ENCODE peak calls at places on chromosomes 16 and 17, in five cellular contexts. One of them, this sample, is unnamed.
A peak's percentile ranks its signal among the peaks of the same experiment; 100 is the strongest.

GRCh38 chr17:3678095-3678820 is 9.6 kb downstream of the EMC6 start:
- DNase-seq in HCT116: no peak
- DNase-seq in H1: peak; percentile 79
- DNase-seq in K562: no peak
- DNase-seq in HepG2: peak; percentile 49
- DNase-seq in this sample: no peak

GRCh38 chr17:15262291-15263205 is 2.6 kb downstream of the PMP22 start:
- DNase-seq in HCT116: peak; percentile 87
- DNase-seq in H1: peak; percentile 75
- DNase-seq in K562: peak; percentile 80
- DNase-seq in HepG2: no peak
- DNase-seq in this sample: no peak

GRCh38 chr17:27552467-27552779 is 78.6 kb upstream of the LGALS9 start:
- DNase-seq in HCT116: peak; percentile 56
- DNase-seq in H1: no peak
- DNase-seq in K562: peak; percentile 39
- DNase-seq in HepG2: peak; percentile 45
- DNase-seq in this sample: no peak

GRCh38 chr17:39867084-39867890 is 715 bp upstream of the ZPBP2 start:
- DNase-seq in HCT116: no peak
- DNase-seq in H1: no peak
- DNase-seq in K562: no peak
- DNase-seq in HepG2: no peak
- DNase-seq in this sample: peak; percentile 96

GRCh38 chr17:16506188-16506587 is 14.2 kb upstream of the LRRC75A start:
- DNase-seq in HCT116: no peak
- DNase-seq in H1: no peak
- DNase-seq in K562: no peak
- DNase-seq in HepG2: no peak
- DNase-seq in this sample: no peak

GRCh38 chr17:60134396-60135159 is 15.2 kb upstream of the CA4 start:
- DNase-seq in HCT116: no peak
- DNase-seq in H1: peak; percentile 17
- DNase-seq in K562: peak; percentile 70
- DNase-seq in HepG2: no peak
- DNase-seq in this sample: no peak

GRCh38 chr17:8126306-8127066 is 2.6 kb upstream of the HES7 start:
- DNase-seq in HCT116: no peak
- DNase-seq in H1: peak; percentile 78
- DNase-seq in K562: peak; percentile 71
- DNase-seq in HepG2: no peak
- DNase-seq in this sample: no peak

GRCh38 chr17:36935681-36936454 is 1.4 kb upstream of the LHX1 start:
- DNase-seq in HCT116: no peak
- DNase-seq in H1: peak; percentile 83
- DNase-seq in K562: peak; percentile 43
- DNase-seq in HepG2: no peak
- DNase-seq in this sample: no peak

GRCh38 chr16:21953541-21953902 is 361 bp downstream of the UQCRC2 start:
- DNase-seq in HCT116: no peak
- DNase-seq in H1: no peak
- DNase-seq in K562: no peak
- DNase-seq in HepG2: no peak
- DNase-seq in this sample: no peak

GRCh38 chr17:64020068-64020766 is at the start of gene ICAM2:
- DNase-seq in HCT116: no peak
- DNase-seq in H1: no peak
- DNase-seq in K562: no peak
- DNase-seq in HepG2: no peak
- DNase-seq in this sample: peak; percentile 90

GRCh38 chr17:27733771-27734170 is 66.6 kb downstream of the NOS2 start:
- DNase-seq in HCT116: no peak
- DNase-seq in H1: no peak
- DNase-seq in K562: no peak
- DNase-seq in HepG2: no peak
- DNase-seq in this sample: no peak

GRCh38 chr17:49739662-49740271 is 24.2 kb downstream of the FAM117A start:
- DNase-seq in HCT116: no peak
- DNase-seq in H1: no peak
- DNase-seq in K562: peak; percentile 96
- DNase-seq in HepG2: peak; percentile 36
- DNase-seq in this sample: no peak

GRCh38 chr16:6335072-6335471 is 997.6 kb upstream of the RBFOX1 start:
- DNase-seq in HCT116: no peak
- DNase-seq in H1: peak; percentile 83
- DNase-seq in K562: peak; percentile 57
- DNase-seq in HepG2: no peak
- DNase-seq in this sample: no peak

GRCh38 chr17:59804910-59805381 is 87.8 kb downstream of the TUBD1 start:
- DNase-seq in HCT116: no peak
- DNase-seq in H1: no peak
- DNase-seq in K562: no peak
- DNase-seq in HepG2: no peak
- DNase-seq in this sample: no peak

GRCh38 chr17:21042434-21043295 is at the start of gene USP22:
- DNase-seq in HCT116: no peak
- DNase-seq in H1: peak; percentile 83
- DNase-seq in K562: no peak
- DNase-seq in HepG2: no peak
- DNase-seq in this sample: no peak

GRCh38 chr16:88636488-88637265 is 1.7 kb upstream of the IL17C start:
- DNase-seq in HCT116: no peak
- DNase-seq in H1: no peak
- DNase-seq in K562: no peak
- DNase-seq in HepG2: no peak
- DNase-seq in this sample: no peak

GRCh38 chr16:88640039-88640495 is 1.7 kb downstream of the IL17C start:
- DNase-seq in HCT116: no peak
- DNase-seq in H1: no peak
- DNase-seq in K562: no peak
- DNase-seq in HepG2: no peak
- DNase-seq in this sample: no peak

GRCh38 chr16:88639231-88640038 is 1.1 kb downstream of the IL17C start:
- DNase-seq in HCT116: no peak
- DNase-seq in H1: peak; percentile 93
- DNase-seq in K562: peak; percentile 69
- DNase-seq in HepG2: no peak
- DNase-seq in this sample: no peak

GRCh38 chr16:88637797-88638196 is 575 bp upstream of the IL17C start:
- DNase-seq in HCT116: no peak
- DNase-seq in H1: no peak
- DNase-seq in K562: no peak
- DNase-seq in HepG2: no peak
- DNase-seq in this sample: no peak

GRCh38 chr16:88638323-88639230 is at the start of gene IL17C:
- DNase-seq in HCT116: no peak
- DNase-seq in H1: peak; percentile 68
- DNase-seq in K562: peak; percentile 59
- DNase-seq in HepG2: no peak
- DNase-seq in this sample: no peak
- TF ChIP-seq EZH2 in HCT116: no peak
- TF ChIP-seq EZH2 in H1: no peak
- TF ChIP-seq EZH2 in K562: no peak
- TF ChIP-seq EZH2 in HepG2: no peak
- TF ChIP-seq EZH2 in this sample: no peak

DNA sequence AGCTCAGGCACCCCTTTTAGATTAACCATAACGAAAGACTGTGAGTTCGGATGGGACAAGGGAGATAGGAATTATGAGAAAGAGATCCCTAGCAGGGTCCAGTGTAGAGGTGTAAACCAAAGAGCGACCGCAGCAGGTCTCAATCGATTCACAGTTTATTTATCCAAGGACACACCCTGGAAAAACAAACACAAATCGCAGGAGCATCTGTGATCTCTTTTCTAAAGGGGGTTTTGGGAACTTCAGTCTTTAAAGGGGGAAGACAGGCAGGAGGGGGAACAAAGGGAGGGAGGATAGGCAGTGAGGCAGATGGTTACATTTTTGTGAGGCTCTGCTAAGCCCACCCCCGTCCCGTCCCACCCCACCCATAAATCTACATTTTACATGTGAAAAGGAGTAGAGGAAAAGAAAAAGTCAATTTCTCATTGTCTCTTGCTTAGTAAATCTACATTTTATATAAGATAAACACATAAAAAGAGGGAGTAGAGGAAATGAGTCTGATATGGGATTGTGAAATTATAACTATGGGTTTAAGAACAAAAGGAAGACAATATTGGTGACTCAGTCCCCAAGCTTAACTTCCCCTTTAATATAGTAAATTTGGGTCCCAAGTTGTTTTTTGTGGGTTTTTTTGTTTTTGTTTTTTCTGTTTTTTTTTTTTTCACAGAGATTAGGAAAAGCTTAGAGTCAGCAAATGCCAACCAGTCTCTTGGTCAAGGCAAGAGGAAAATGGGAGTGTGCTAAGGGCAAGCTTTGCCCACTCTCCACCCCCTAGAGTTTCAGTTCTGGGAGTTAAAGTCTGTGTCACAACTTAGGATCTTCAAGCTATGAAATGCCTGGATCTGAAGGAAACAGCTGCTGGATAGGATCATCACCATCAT is 161.0 kb upstream of the CDH5 start:
- DNase-seq in HCT116: no peak
- DNase-seq in H1: peak; percentile 35
- DNase-seq in K562: no peak
- DNase-seq in HepG2: no peak
- DNase-seq in this sample: no peak
- TF ChIP-seq SIN3A in HCT116: no peak
- TF ChIP-seq SIN3A in H1: no peak
- TF ChIP-seq SIN3A in K562: no peak
- TF ChIP-seq SIN3A in HepG2: no peak
- TF ChIP-seq SIN3A in this sample: no peak

GRCh38 chr17:48610282-48611211 is at the start of gene HOXB7:
- DNase-seq in HCT116: no peak
- DNase-seq in H1: no peak
- DNase-seq in K562: peak; percentile 76
- DNase-seq in HepG2: no peak
- DNase-seq in this sample: no peak
- TF ChIP-seq EZH2 in HCT116: no peak
- TF ChIP-seq EZH2 in H1: peak; percentile 99
- TF ChIP-seq EZH2 in K562: no peak
- TF ChIP-seq EZH2 in HepG2: peak; percentile 99
- TF ChIP-seq EZH2 in this sample: no peak

DNA sequence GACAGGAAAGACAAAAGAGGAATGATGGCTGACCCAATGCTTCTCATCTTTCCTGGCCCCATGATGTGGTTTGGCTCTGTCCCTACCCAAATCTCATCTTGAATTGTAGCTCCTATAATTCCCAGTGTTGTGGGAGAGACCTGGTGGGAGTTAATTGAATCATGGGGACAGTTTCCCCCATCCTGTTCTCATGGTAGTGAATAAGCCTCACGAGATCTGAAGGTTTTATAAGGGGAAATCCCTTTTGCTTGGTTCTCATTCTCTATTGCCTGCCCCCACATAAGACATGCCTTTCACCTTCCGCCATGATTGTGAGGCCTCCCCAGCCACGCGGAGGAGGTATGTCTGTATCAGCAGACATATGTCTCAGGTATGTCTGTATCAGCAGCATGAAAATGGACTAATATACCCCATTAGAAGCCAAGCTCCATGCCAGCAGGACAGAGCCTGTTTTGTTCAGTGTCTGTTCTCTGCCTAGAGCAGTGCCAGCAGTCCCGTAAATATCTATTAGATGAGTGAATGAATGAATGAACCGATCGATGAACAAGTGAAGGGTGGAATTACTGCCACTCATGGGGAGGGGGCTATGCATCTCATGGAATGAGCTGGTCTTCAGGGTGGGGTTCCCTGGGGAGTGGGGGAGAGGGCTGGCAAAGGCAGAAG is 304.4 kb downstream of the SOX9 start:
- DNase-seq in HCT116: no peak
- DNase-seq in H1: no peak
- DNase-seq in K562: no peak
- DNase-seq in HepG2: no peak
- DNase-seq in this sample: no peak
- TF ChIP-seq SIN3A in HCT116: no peak
- TF ChIP-seq SIN3A in H1: no peak
- TF ChIP-seq SIN3A in K562: no peak
- TF ChIP-seq SIN3A in HepG2: no peak
- TF ChIP-seq SIN3A in this sample: no peak

DNA sequence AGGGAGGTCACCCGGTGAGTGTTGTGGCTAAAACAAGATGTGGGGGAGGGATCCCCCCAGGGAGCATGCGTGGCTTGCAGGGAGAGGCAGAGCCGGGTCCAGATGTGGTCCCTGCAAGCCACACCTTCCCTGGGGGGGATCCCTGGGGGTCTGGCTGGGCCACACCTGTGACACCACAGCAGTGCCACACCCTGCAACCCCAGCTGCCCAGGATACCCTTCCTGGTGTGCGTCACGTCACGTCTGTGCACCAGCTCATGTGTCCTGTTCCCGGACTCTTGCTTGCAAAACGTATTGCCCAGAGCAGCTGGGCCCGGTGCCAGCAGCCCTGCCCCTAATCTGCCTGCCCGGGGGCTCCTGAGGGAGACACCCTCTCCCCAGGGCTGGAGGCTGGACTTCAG is 26.0 kb upstream of the ACSF3 start:
- DNase-seq in HCT116: no peak
- DNase-seq in H1: no peak
- DNase-seq in K562: no peak
- DNase-seq in HepG2: no peak
- DNase-seq in this sample: no peak
- TF ChIP-seq EZH2 in HCT116: no peak
- TF ChIP-seq EZH2 in H1: no peak
- TF ChIP-seq EZH2 in K562: no peak
- TF ChIP-seq EZH2 in HepG2: no peak
- TF ChIP-seq EZH2 in this sample: no peak

GRCh38 chr16:80347900-80348299 is 192.9 kb upstream of the DYNLRB2 start:
- DNase-seq in HCT116: no peak
- DNase-seq in H1: peak; percentile 14
- DNase-seq in K562: no peak
- DNase-seq in HepG2: no peak
- DNase-seq in this sample: no peak

GRCh38 chr16:80346160-80346632 is 194.6 kb upstream of the DYNLRB2 start:
- DNase-seq in HCT116: no peak
- DNase-seq in H1: no peak
- DNase-seq in K562: no peak
- DNase-seq in HepG2: no peak
- DNase-seq in this sample: peak; percentile 60

GRCh38 chr16:80341242-80341641 is 199.6 kb upstream of the DYNLRB2 start:
- DNase-seq in HCT116: no peak
- DNase-seq in H1: peak; percentile 35
- DNase-seq in K562: no peak
- DNase-seq in HepG2: peak; percentile 12
- DNase-seq in this sample: no peak

GRCh38 chr16:80347002-80347401 is 193.8 kb upstream of the DYNLRB2 start:
- DNase-seq in HCT116: no peak
- DNase-seq in H1: no peak
- DNase-seq in K562: no peak
- DNase-seq in HepG2: no peak
- DNase-seq in this sample: no peak

DNA sequence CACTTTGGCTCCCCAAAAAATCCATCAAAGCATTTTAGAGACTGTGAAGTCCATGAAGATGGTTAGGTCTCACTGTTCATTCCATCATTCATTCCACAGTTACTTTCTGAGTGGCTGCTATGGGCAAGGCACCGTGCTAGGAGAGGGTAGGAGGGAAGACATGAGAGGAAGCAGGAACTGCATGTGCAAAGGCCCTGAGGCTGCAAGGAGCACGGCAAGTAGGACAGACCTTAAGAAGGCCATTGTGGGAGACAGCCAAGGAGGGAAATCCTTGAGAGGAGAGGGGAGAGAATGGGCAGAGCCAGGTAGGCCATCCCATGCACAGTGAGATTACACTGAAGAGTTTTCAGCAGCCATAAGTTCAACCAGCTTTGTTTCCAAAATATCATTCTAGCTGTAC is 196.2 kb upstream of the DYNLRB2 start:
- DNase-seq in HCT116: no peak
- DNase-seq in H1: no peak
- DNase-seq in K562: no peak
- DNase-seq in HepG2: no peak
- DNase-seq in this sample: no peak
- TF ChIP-seq SIN3A in HCT116: no peak
- TF ChIP-seq SIN3A in H1: no peak
- TF ChIP-seq SIN3A in K562: no peak
- TF ChIP-seq SIN3A in HepG2: no peak
- TF ChIP-seq SIN3A in this sample: no peak

This sample was measured in GM12878.